ENCODE peak calls at places on chromosomes 12 and 14, in nine cellular contexts. One of them, this sample, is unnamed.

GRCh38 chr14:67881225-67881624 is 61.6 kb downstream of the RAD51B start:
- DNase-seq in endothelial cell: no peak
- DNase-seq in upper lobe of left lung: no peak
- DNase-seq in NB4: no peak
- DNase-seq in cardiac fibroblast: no peak
- DNase-seq in CD8-positive, alpha-beta T cell: no peak
- DNase-seq in progenitor cell of endocrine pancreas: no peak
- DNase-seq in hepatocyte: no peak
- DNase-seq in adrenal gland: no peak
- DNase-seq in this sample: no peak

GRCh38 chr12:120249875-120250795 is 15.4 kb downstream of the PXN start:
- DNase-seq in hepatocyte: no peak
- DNase-seq in upper lobe of left lung: no peak
- DNase-seq in cardiac fibroblast: peak
- DNase-seq in adrenal gland: peak
- DNase-seq in progenitor cell of endocrine pancreas: no peak
- DNase-seq in NB4: peak
- DNase-seq in endothelial cell: no peak
- DNase-seq in CD8-positive, alpha-beta T cell: no peak
- DNase-seq in this sample: peak

GRCh38 chr12:42483534-42483857 is 106.0 kb downstream of the PRICKLE1 start:
- DNase-seq in progenitor cell of endocrine pancreas: peak
- DNase-seq in endothelial cell: peak
- DNase-seq in upper lobe of left lung: peak
- DNase-seq in hepatocyte: peak
- DNase-seq in adrenal gland: no peak
- DNase-seq in CD8-positive, alpha-beta T cell: no peak
- DNase-seq in cardiac fibroblast: no peak
- DNase-seq in NB4: peak
- DNase-seq in this sample: no peak

GRCh38 chr12:30026621-30027234 is 243.0 kb upstream of the TMTC1 start:
- DNase-seq in hepatocyte: no peak
- DNase-seq in upper lobe of left lung: no peak
- DNase-seq in endothelial cell: no peak
- DNase-seq in adrenal gland: no peak
- DNase-seq in cardiac fibroblast: peak
- DNase-seq in CD8-positive, alpha-beta T cell: no peak
- DNase-seq in progenitor cell of endocrine pancreas: no peak
- DNase-seq in NB4: no peak
- DNase-seq in this sample: no peak

GRCh38 chr12:50086148-50086547 is 1.0 kb downstream of the SMARCD1 start:
- DNase-seq in adrenal gland: no peak
- DNase-seq in NB4: no peak
- DNase-seq in CD8-positive, alpha-beta T cell: no peak
- DNase-seq in upper lobe of left lung: no peak
- DNase-seq in progenitor cell of endocrine pancreas: no peak
- DNase-seq in hepatocyte: no peak
- DNase-seq in cardiac fibroblast: no peak
- DNase-seq in endothelial cell: no peak
- DNase-seq in this sample: no peak

GRCh38 chr12:53743277-53744129 is 8.3 kb downstream of the CISTR start:
- DNase-seq in hepatocyte: peak
- DNase-seq in upper lobe of left lung: peak
- DNase-seq in NB4: peak
- DNase-seq in adrenal gland: peak
- DNase-seq in endothelial cell: peak
- DNase-seq in CD8-positive, alpha-beta T cell: peak
- DNase-seq in cardiac fibroblast: peak
- DNase-seq in progenitor cell of endocrine pancreas: peak
- DNase-seq in this sample: no peak

GRCh38 chr14:50018236-50019210 is 97.8 kb downstream of the VCPKMT start:
- DNase-seq in endothelial cell: no peak
- DNase-seq in NB4: no peak
- DNase-seq in upper lobe of left lung: no peak
- DNase-seq in hepatocyte: peak
- DNase-seq in progenitor cell of endocrine pancreas: no peak
- DNase-seq in adrenal gland: peak
- DNase-seq in cardiac fibroblast: peak
- DNase-seq in CD8-positive, alpha-beta T cell: no peak
- DNase-seq in this sample: no peak

GRCh38 chr12:98232753-98233385 is 282.5 kb upstream of the TMPO start:
- DNase-seq in progenitor cell of endocrine pancreas: no peak
- DNase-seq in hepatocyte: no peak
- DNase-seq in adrenal gland: no peak
- DNase-seq in NB4: no peak
- DNase-seq in endothelial cell: no peak
- DNase-seq in CD8-positive, alpha-beta T cell: no peak
- DNase-seq in upper lobe of left lung: no peak
- DNase-seq in cardiac fibroblast: no peak
- DNase-seq in this sample: no peak

GRCh38 chr12:15276088-15276698 is 46.1 kb upstream of the PTPRO start:
- DNase-seq in CD8-positive, alpha-beta T cell: no peak
- DNase-seq in endothelial cell: peak
- DNase-seq in hepatocyte: peak
- DNase-seq in NB4: peak
- DNase-seq in cardiac fibroblast: peak
- DNase-seq in progenitor cell of endocrine pancreas: no peak
- DNase-seq in upper lobe of left lung: no peak
- DNase-seq in adrenal gland: peak
- DNase-seq in this sample: no peak

GRCh38 chr14:44010071-44010470 is 497.0 kb downstream of the FSCB start:
- DNase-seq in upper lobe of left lung: no peak
- DNase-seq in endothelial cell: no peak
- DNase-seq in adrenal gland: no peak
- DNase-seq in hepatocyte: no peak
- DNase-seq in NB4: no peak
- DNase-seq in cardiac fibroblast: no peak
- DNase-seq in CD8-positive, alpha-beta T cell: no peak
- DNase-seq in progenitor cell of endocrine pancreas: no peak
- DNase-seq in this sample: no peak

GRCh38 chr12:125192690-125193221 is 127.5 kb downstream of the AACS start:
- DNase-seq in endothelial cell: no peak
- DNase-seq in cardiac fibroblast: no peak
- DNase-seq in upper lobe of left lung: no peak
- DNase-seq in NB4: no peak
- DNase-seq in CD8-positive, alpha-beta T cell: no peak
- DNase-seq in hepatocyte: no peak
- DNase-seq in adrenal gland: no peak
- DNase-seq in progenitor cell of endocrine pancreas: no peak
- DNase-seq in this sample: no peak

GRCh38 chr12:108581311-108582227 is 16.3 kb downstream of the TMEM119 start:
- DNase-seq in upper lobe of left lung: peak
- DNase-seq in NB4: no peak
- DNase-seq in CD8-positive, alpha-beta T cell: no peak
- DNase-seq in progenitor cell of endocrine pancreas: no peak
- DNase-seq in cardiac fibroblast: no peak
- DNase-seq in endothelial cell: no peak
- DNase-seq in adrenal gland: no peak
- DNase-seq in hepatocyte: no peak
- DNase-seq in this sample: no peak

GRCh38 chr12:98418357-98419075 is 96.9 kb upstream of the TMPO start:
- DNase-seq in cardiac fibroblast: peak
- DNase-seq in hepatocyte: peak
- DNase-seq in NB4: peak
- DNase-seq in endothelial cell: no peak
- DNase-seq in adrenal gland: peak
- DNase-seq in upper lobe of left lung: peak
- DNase-seq in progenitor cell of endocrine pancreas: no peak
- DNase-seq in CD8-positive, alpha-beta T cell: no peak
- DNase-seq in this sample: peak

GRCh38 chr12:124734224-124734788 is 129.4 kb downstream of the SCARB1 start:
- DNase-seq in adrenal gland: peak
- DNase-seq in NB4: peak
- DNase-seq in upper lobe of left lung: no peak
- DNase-seq in progenitor cell of endocrine pancreas: no peak
- DNase-seq in CD8-positive, alpha-beta T cell: no peak
- DNase-seq in cardiac fibroblast: no peak
- DNase-seq in hepatocyte: no peak
- DNase-seq in endothelial cell: peak
- DNase-seq in this sample: no peak

GRCh38 chr12:8590842-8591545 is 21.7 kb downstream of the AICDA start:
- DNase-seq in upper lobe of left lung: no peak
- DNase-seq in CD8-positive, alpha-beta T cell: no peak
- DNase-seq in progenitor cell of endocrine pancreas: no peak
- DNase-seq in hepatocyte: peak
- DNase-seq in adrenal gland: no peak
- DNase-seq in cardiac fibroblast: no peak
- DNase-seq in endothelial cell: no peak
- DNase-seq in NB4: peak
- DNase-seq in this sample: no peak
- TF ChIP-seq CTCF in upper lobe of left lung: no peak
- TF ChIP-seq CTCF in CD8-positive, alpha-beta T cell: no peak
- TF ChIP-seq CTCF in progenitor cell of endocrine pancreas: no peak
- TF ChIP-seq CTCF in hepatocyte: no peak
- TF ChIP-seq CTCF in adrenal gland: no peak
- TF ChIP-seq CTCF in cardiac fibroblast: no peak
- TF ChIP-seq CTCF in endothelial cell: no peak
- TF ChIP-seq CTCF in NB4: peak
- TF ChIP-seq CTCF in this sample: no peak

GRCh38 chr14:104026024-104026423 is 59.5 kb upstream of the ASPG start:
- DNase-seq in adrenal gland: no peak
- DNase-seq in upper lobe of left lung: no peak
- DNase-seq in cardiac fibroblast: no peak
- DNase-seq in progenitor cell of endocrine pancreas: no peak
- DNase-seq in CD8-positive, alpha-beta T cell: no peak
- DNase-seq in endothelial cell: no peak
- DNase-seq in hepatocyte: no peak
- DNase-seq in NB4: no peak
- DNase-seq in this sample: no peak
- TF ChIP-seq CTCF in adrenal gland: no peak
- TF ChIP-seq CTCF in upper lobe of left lung: no peak
- TF ChIP-seq CTCF in cardiac fibroblast: no peak
- TF ChIP-seq CTCF in progenitor cell of endocrine pancreas: peak
- TF ChIP-seq CTCF in CD8-positive, alpha-beta T cell: no peak
- TF ChIP-seq CTCF in endothelial cell: no peak
- TF ChIP-seq CTCF in hepatocyte: no peak
- TF ChIP-seq CTCF in NB4: no peak
- TF ChIP-seq CTCF in this sample: no peak

GRCh38 chr14:99437706-99438105 is 43.0 kb downstream of the SETD3 start:
- DNase-seq in NB4: no peak
- DNase-seq in progenitor cell of endocrine pancreas: no peak
- DNase-seq in endothelial cell: no peak
- DNase-seq in adrenal gland: no peak
- DNase-seq in CD8-positive, alpha-beta T cell: no peak
- DNase-seq in upper lobe of left lung: no peak
- DNase-seq in cardiac fibroblast: no peak
- DNase-seq in hepatocyte: no peak
- DNase-seq in this sample: no peak

GRCh38 chr14:99445916-99446315 is 34.7 kb downstream of the SETD3 start:
- DNase-seq in CD8-positive, alpha-beta T cell: no peak
- DNase-seq in progenitor cell of endocrine pancreas: no peak
- DNase-seq in hepatocyte: no peak
- DNase-seq in adrenal gland: no peak
- DNase-seq in upper lobe of left lung: no peak
- DNase-seq in cardiac fibroblast: no peak
- DNase-seq in endothelial cell: no peak
- DNase-seq in NB4: no peak
- DNase-seq in this sample: no peak

GRCh38 chr14:99441918-99442317 is 38.7 kb downstream of the SETD3 start:
- DNase-seq in NB4: no peak
- DNase-seq in endothelial cell: no peak
- DNase-seq in upper lobe of left lung: no peak
- DNase-seq in CD8-positive, alpha-beta T cell: no peak
- DNase-seq in adrenal gland: no peak
- DNase-seq in cardiac fibroblast: no peak
- DNase-seq in hepatocyte: no peak
- DNase-seq in progenitor cell of endocrine pancreas: no peak
- DNase-seq in this sample: no peak

GRCh38 chr14:99440278-99440677 is 40.4 kb downstream of the SETD3 start:
- DNase-seq in endothelial cell: no peak
- DNase-seq in adrenal gland: no peak
- DNase-seq in NB4: no peak
- DNase-seq in upper lobe of left lung: no peak
- DNase-seq in cardiac fibroblast: no peak
- DNase-seq in CD8-positive, alpha-beta T cell: no peak
- DNase-seq in hepatocyte: no peak
- DNase-seq in progenitor cell of endocrine pancreas: no peak
- DNase-seq in this sample: no peak

DNA sequence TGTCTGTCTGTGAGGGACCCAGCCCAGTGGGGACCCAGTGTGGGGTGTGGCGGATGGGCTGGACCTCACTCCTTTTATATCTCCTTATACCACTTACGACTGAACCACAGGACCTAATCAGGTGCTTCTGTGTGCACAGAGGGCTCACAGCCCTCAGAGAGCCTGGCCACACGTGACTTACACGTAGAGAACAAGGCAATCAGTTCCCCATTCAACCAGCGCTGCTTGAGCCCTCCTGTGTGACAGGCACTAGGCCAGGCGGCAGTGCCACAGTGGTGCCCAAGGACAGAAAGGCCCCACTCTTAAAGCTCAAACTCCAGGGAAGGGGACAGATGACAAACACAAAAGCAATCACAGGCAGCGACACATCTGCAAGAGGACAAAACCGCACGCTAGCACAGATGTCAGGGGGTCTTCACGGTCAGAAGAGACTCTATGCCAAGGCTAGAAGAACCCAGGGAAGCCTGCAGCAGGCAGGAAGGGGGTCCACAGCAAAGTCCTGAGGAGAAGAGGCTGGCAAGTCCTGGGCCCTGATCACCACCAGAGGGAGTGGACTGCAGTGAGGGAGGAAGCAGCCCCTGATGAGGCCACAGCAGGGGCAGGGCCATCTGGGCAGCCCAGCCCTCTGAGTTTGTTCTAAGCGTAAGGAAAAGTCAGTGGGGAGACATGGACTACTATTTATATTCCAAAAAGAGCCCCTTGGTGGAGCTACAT is 39.3 kb downstream of the SETD3 start:
- DNase-seq in NB4: peak
- DNase-seq in adrenal gland: no peak
- DNase-seq in hepatocyte: peak
- DNase-seq in upper lobe of left lung: peak
- DNase-seq in CD8-positive, alpha-beta T cell: no peak
- DNase-seq in endothelial cell: peak
- DNase-seq in progenitor cell of endocrine pancreas: no peak
- DNase-seq in cardiac fibroblast: peak
- DNase-seq in this sample: no peak
- TF ChIP-seq CTCF in NB4: peak
- TF ChIP-seq CTCF in adrenal gland: no peak
- TF ChIP-seq CTCF in hepatocyte: peak
- TF ChIP-seq CTCF in upper lobe of left lung: no peak
- TF ChIP-seq CTCF in CD8-positive, alpha-beta T cell: no peak
- TF ChIP-seq CTCF in endothelial cell: peak
- TF ChIP-seq CTCF in progenitor cell of endocrine pancreas: peak
- TF ChIP-seq CTCF in cardiac fibroblast: no peak
- TF ChIP-seq CTCF in this sample: no peak

DNA sequence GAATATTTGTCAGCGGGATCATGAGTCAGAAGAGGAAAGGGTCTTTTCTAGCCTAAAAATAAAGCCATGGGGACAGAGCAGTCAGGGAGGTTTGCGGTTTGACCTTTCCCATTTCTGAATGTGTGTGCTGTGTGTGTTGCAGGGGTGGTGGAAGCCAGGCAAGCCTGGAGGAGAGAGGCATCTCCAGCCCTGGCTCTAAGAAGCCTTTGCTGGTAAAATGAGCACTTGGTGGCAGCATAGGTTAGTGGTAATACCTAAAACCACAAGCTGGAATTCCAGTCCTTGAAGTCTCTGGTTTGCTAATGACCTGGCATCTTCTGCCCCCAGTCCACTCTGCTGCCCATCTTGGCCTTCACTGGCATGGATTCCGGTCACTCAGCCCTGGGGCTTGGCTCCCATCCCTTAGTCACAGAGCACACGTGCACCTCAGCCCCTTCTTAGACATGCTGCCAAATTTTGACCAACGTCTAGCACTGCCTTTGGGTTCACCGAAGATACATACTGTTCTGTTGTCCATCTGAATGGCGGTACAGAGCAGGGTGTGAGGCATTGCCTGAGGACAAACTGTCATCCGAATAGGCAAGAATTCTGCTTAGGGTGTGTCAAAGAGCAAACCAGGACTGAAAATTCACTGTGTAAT is 52.7 kb downstream of the KCNA5 start:
- DNase-seq in CD8-positive, alpha-beta T cell: no peak
- DNase-seq in adrenal gland: no peak
- DNase-seq in NB4: no peak
- DNase-seq in endothelial cell: no peak
- DNase-seq in progenitor cell of endocrine pancreas: no peak
- DNase-seq in cardiac fibroblast: peak
- DNase-seq in upper lobe of left lung: no peak
- DNase-seq in hepatocyte: no peak
- DNase-seq in this sample: no peak
- TF ChIP-seq CTCF in CD8-positive, alpha-beta T cell: no peak
- TF ChIP-seq CTCF in adrenal gland: no peak
- TF ChIP-seq CTCF in NB4: no peak
- TF ChIP-seq CTCF in endothelial cell: no peak
- TF ChIP-seq CTCF in progenitor cell of endocrine pancreas: no peak
- TF ChIP-seq CTCF in cardiac fibroblast: no peak
- TF ChIP-seq CTCF in upper lobe of left lung: no peak
- TF ChIP-seq CTCF in hepatocyte: peak
- TF ChIP-seq CTCF in this sample: peak